ENCODE peak calls at places on chromosomes 16 and 17, in six cellular contexts. One of them, this sample, is unnamed.

GRCh38 chr17:19482571-19482970 is 51.1 kb upstream of the SLC47A1 start:
- DNase-seq in esophagus squamous epithelium: no peak
- DNase-seq in NCI-H510A treated with DMSO at 0.1 percent for 48 hours: no peak
- DNase-seq in KG1: no peak
- DNase-seq in stimulated activated CD4-positive, alpha-beta T cell treated with anti-CD3 and anti-CD28 coated beads, Interleukin-12 subunit alpha, Interleukin-12 subunit beta, amount 100 ng/mL, for 4 hours: no peak
- DNase-seq in amniotic stem cell: no peak
- DNase-seq in this sample: no peak

GRCh38 chr16:19095699-19096098 is 18.1 kb upstream of the ITPRIPL2 start:
- DNase-seq in esophagus squamous epithelium: no peak
- DNase-seq in NCI-H510A treated with DMSO at 0.1 percent for 48 hours: no peak
- DNase-seq in KG1: no peak
- DNase-seq in stimulated activated CD4-positive, alpha-beta T cell treated with anti-CD3 and anti-CD28 coated beads, Interleukin-12 subunit alpha, Interleukin-12 subunit beta, amount 100 ng/mL, for 4 hours: no peak
- DNase-seq in amniotic stem cell: no peak
- DNase-seq in this sample: no peak

GRCh38 chr16:27803775-27804549 is 254.0 kb downstream of the KATNIP start:
- DNase-seq in esophagus squamous epithelium: no peak
- DNase-seq in NCI-H510A treated with DMSO at 0.1 percent for 48 hours: no peak
- DNase-seq in KG1: no peak
- DNase-seq in stimulated activated CD4-positive, alpha-beta T cell treated with anti-CD3 and anti-CD28 coated beads, Interleukin-12 subunit alpha, Interleukin-12 subunit beta, amount 100 ng/mL, for 4 hours: no peak
- DNase-seq in amniotic stem cell: no peak
- DNase-seq in this sample: no peak

GRCh38 chr17:42814633-42815399 is 9.3 kb downstream of the BECN1 start:
- DNase-seq in esophagus squamous epithelium: no peak
- DNase-seq in NCI-H510A treated with DMSO at 0.1 percent for 48 hours: no peak
- DNase-seq in KG1: no peak
- DNase-seq in stimulated activated CD4-positive, alpha-beta T cell treated with anti-CD3 and anti-CD28 coated beads, Interleukin-12 subunit alpha, Interleukin-12 subunit beta, amount 100 ng/mL, for 4 hours: no peak
- DNase-seq in amniotic stem cell: no peak
- DNase-seq in this sample: no peak

GRCh38 chr17:81804559-81805399 is 829 bp downstream of the GCGR start:
- DNase-seq in esophagus squamous epithelium: no peak
- DNase-seq in NCI-H510A treated with DMSO at 0.1 percent for 48 hours: no peak
- DNase-seq in KG1: no peak
- DNase-seq in stimulated activated CD4-positive, alpha-beta T cell treated with anti-CD3 and anti-CD28 coated beads, Interleukin-12 subunit alpha, Interleukin-12 subunit beta, amount 100 ng/mL, for 4 hours: no peak
- DNase-seq in amniotic stem cell: no peak
- DNase-seq in this sample: no peak

GRCh38 chr16:89319628-89319882 is 102.1 kb downstream of the ZNF778 start:
- DNase-seq in esophagus squamous epithelium: no peak
- DNase-seq in NCI-H510A treated with DMSO at 0.1 percent for 48 hours: no peak
- DNase-seq in KG1: no peak
- DNase-seq in stimulated activated CD4-positive, alpha-beta T cell treated with anti-CD3 and anti-CD28 coated beads, Interleukin-12 subunit alpha, Interleukin-12 subunit beta, amount 100 ng/mL, for 4 hours: no peak
- DNase-seq in amniotic stem cell: no peak
- DNase-seq in this sample: no peak

GRCh38 chr17:57121308-57122042 is 36.4 kb downstream of the AKAP1 start:
- DNase-seq in esophagus squamous epithelium: no peak
- DNase-seq in NCI-H510A treated with DMSO at 0.1 percent for 48 hours: peak; percentile 33
- DNase-seq in KG1: no peak
- DNase-seq in stimulated activated CD4-positive, alpha-beta T cell treated with anti-CD3 and anti-CD28 coated beads, Interleukin-12 subunit alpha, Interleukin-12 subunit beta, amount 100 ng/mL, for 4 hours: no peak
- DNase-seq in amniotic stem cell: no peak
- DNase-seq in this sample: no peak

GRCh38 chr16:3659200-3659599 is 4.7 kb downstream of the DNASE1 start:
- DNase-seq in esophagus squamous epithelium: no peak
- DNase-seq in NCI-H510A treated with DMSO at 0.1 percent for 48 hours: no peak
- DNase-seq in KG1: no peak
- DNase-seq in stimulated activated CD4-positive, alpha-beta T cell treated with anti-CD3 and anti-CD28 coated beads, Interleukin-12 subunit alpha, Interleukin-12 subunit beta, amount 100 ng/mL, for 4 hours: no peak
- DNase-seq in amniotic stem cell: no peak
- DNase-seq in this sample: peak; percentile 10

GRCh38 chr17:9195961-9196668 is 174.8 kb downstream of the NTN1 start:
- DNase-seq in esophagus squamous epithelium: no peak
- DNase-seq in NCI-H510A treated with DMSO at 0.1 percent for 48 hours: no peak
- DNase-seq in KG1: no peak
- DNase-seq in stimulated activated CD4-positive, alpha-beta T cell treated with anti-CD3 and anti-CD28 coated beads, Interleukin-12 subunit alpha, Interleukin-12 subunit beta, amount 100 ng/mL, for 4 hours: no peak
- DNase-seq in amniotic stem cell: no peak
- DNase-seq in this sample: no peak

GRCh38 chr17:58538801-58539410 is 24.5 kb upstream of the MTMR4 start:
- DNase-seq in esophagus squamous epithelium: no peak
- DNase-seq in NCI-H510A treated with DMSO at 0.1 percent for 48 hours: no peak
- DNase-seq in KG1: no peak
- DNase-seq in stimulated activated CD4-positive, alpha-beta T cell treated with anti-CD3 and anti-CD28 coated beads, Interleukin-12 subunit alpha, Interleukin-12 subunit beta, amount 100 ng/mL, for 4 hours: no peak
- DNase-seq in amniotic stem cell: no peak
- DNase-seq in this sample: no peak

GRCh38 chr17:57892146-57892819 is 42.4 kb upstream of the MRPS23 start:
- DNase-seq in esophagus squamous epithelium: peak; percentile 33
- DNase-seq in NCI-H510A treated with DMSO at 0.1 percent for 48 hours: peak; percentile 90
- DNase-seq in KG1: peak; percentile 51
- DNase-seq in stimulated activated CD4-positive, alpha-beta T cell treated with anti-CD3 and anti-CD28 coated beads, Interleukin-12 subunit alpha, Interleukin-12 subunit beta, amount 100 ng/mL, for 4 hours: peak; percentile 79
- DNase-seq in amniotic stem cell: peak; percentile 79
- DNase-seq in this sample: peak; percentile 82

GRCh38 chr16:4976611-4977145 is 18.5 kb downstream of the SEC14L5 start:
- DNase-seq in esophagus squamous epithelium: no peak
- DNase-seq in NCI-H510A treated with DMSO at 0.1 percent for 48 hours: peak; percentile 31
- DNase-seq in KG1: no peak
- DNase-seq in stimulated activated CD4-positive, alpha-beta T cell treated with anti-CD3 and anti-CD28 coated beads, Interleukin-12 subunit alpha, Interleukin-12 subunit beta, amount 100 ng/mL, for 4 hours: no peak
- DNase-seq in amniotic stem cell: no peak
- DNase-seq in this sample: no peak

GRCh38 chr16:3509470-3509928 is 8.7 kb downstream of the CLUAP1 start:
- DNase-seq in esophagus squamous epithelium: no peak
- DNase-seq in NCI-H510A treated with DMSO at 0.1 percent for 48 hours: no peak
- DNase-seq in KG1: no peak
- DNase-seq in stimulated activated CD4-positive, alpha-beta T cell treated with anti-CD3 and anti-CD28 coated beads, Interleukin-12 subunit alpha, Interleukin-12 subunit beta, amount 100 ng/mL, for 4 hours: peak; percentile 47
- DNase-seq in amniotic stem cell: no peak
- DNase-seq in this sample: no peak

GRCh38 chr16:87615621-87616041 is 13.3 kb downstream of the JPH3 start:
- DNase-seq in esophagus squamous epithelium: no peak
- DNase-seq in NCI-H510A treated with DMSO at 0.1 percent for 48 hours: no peak
- DNase-seq in KG1: no peak
- DNase-seq in stimulated activated CD4-positive, alpha-beta T cell treated with anti-CD3 and anti-CD28 coated beads, Interleukin-12 subunit alpha, Interleukin-12 subunit beta, amount 100 ng/mL, for 4 hours: no peak
- DNase-seq in amniotic stem cell: no peak
- DNase-seq in this sample: no peak

GRCh38 chr17:38926290-38927070 is 1.1 kb downstream of the LASP1NB start:
- DNase-seq in esophagus squamous epithelium: no peak
- DNase-seq in NCI-H510A treated with DMSO at 0.1 percent for 48 hours: no peak
- DNase-seq in KG1: peak; percentile 22
- DNase-seq in stimulated activated CD4-positive, alpha-beta T cell treated with anti-CD3 and anti-CD28 coated beads, Interleukin-12 subunit alpha, Interleukin-12 subunit beta, amount 100 ng/mL, for 4 hours: no peak
- DNase-seq in amniotic stem cell: no peak
- DNase-seq in this sample: no peak

GRCh38 chr17:57697891-57698708 is 47.0 kb downstream of the CCDC182 start:
- DNase-seq in esophagus squamous epithelium: no peak
- DNase-seq in NCI-H510A treated with DMSO at 0.1 percent for 48 hours: no peak
- DNase-seq in KG1: no peak
- DNase-seq in stimulated activated CD4-positive, alpha-beta T cell treated with anti-CD3 and anti-CD28 coated beads, Interleukin-12 subunit alpha, Interleukin-12 subunit beta, amount 100 ng/mL, for 4 hours: peak; percentile 7
- DNase-seq in amniotic stem cell: no peak
- DNase-seq in this sample: no peak

GRCh38 chr17:37188157-37188556 is 187.6 kb upstream of the C17orf78 start:
- DNase-seq in esophagus squamous epithelium: no peak
- DNase-seq in NCI-H510A treated with DMSO at 0.1 percent for 48 hours: no peak
- DNase-seq in KG1: no peak
- DNase-seq in stimulated activated CD4-positive, alpha-beta T cell treated with anti-CD3 and anti-CD28 coated beads, Interleukin-12 subunit alpha, Interleukin-12 subunit beta, amount 100 ng/mL, for 4 hours: no peak
- DNase-seq in amniotic stem cell: no peak
- DNase-seq in this sample: no peak

GRCh38 chr17:47620503-47621245 is 29.0 kb upstream of the KPNB1 start:
- DNase-seq in esophagus squamous epithelium: no peak
- DNase-seq in NCI-H510A treated with DMSO at 0.1 percent for 48 hours: peak; percentile 18
- DNase-seq in KG1: no peak
- DNase-seq in stimulated activated CD4-positive, alpha-beta T cell treated with anti-CD3 and anti-CD28 coated beads, Interleukin-12 subunit alpha, Interleukin-12 subunit beta, amount 100 ng/mL, for 4 hours: no peak
- DNase-seq in amniotic stem cell: no peak
- DNase-seq in this sample: no peak

This sample was measured in AG09319.